ENCODE peak calls at places on chromosome 16, in four cellular contexts. One of them, this sample, is unnamed.

GRCh38 chr16:31148281-31148728 is 1.6 kb downstream of the PRSS36 start:
- DNase-seq in mesenchymal stem cell: no peak
- DNase-seq in IMR-90: no peak
- DNase-seq in trophoblast cell: no peak
- DNase-seq in this sample: peak; percentile 74

GRCh38 chr16:54817432-54817831 is 113.2 kb upstream of the IRX5 start:
- DNase-seq in IMR-90: no peak
- DNase-seq in mesenchymal stem cell: no peak
- DNase-seq in trophoblast cell: no peak
- DNase-seq in this sample: peak; percentile 30

GRCh38 chr16:29645699-29646187 is 17.3 kb upstream of the SPN start:
- DNase-seq in trophoblast cell: no peak
- DNase-seq in IMR-90: no peak
- DNase-seq in mesenchymal stem cell: no peak
- DNase-seq in this sample: no peak

GRCh38 chr16:57245472-57246113 is 534 bp downstream of the ARL2BP start:
- DNase-seq in IMR-90: no peak
- DNase-seq in trophoblast cell: peak; percentile 40
- DNase-seq in mesenchymal stem cell: peak; percentile 24
- DNase-seq in this sample: no peak

GRCh38 chr16:67531247-67531646 is 2.6 kb downstream of the RIPOR1 start:
- DNase-seq in IMR-90: no peak
- DNase-seq in trophoblast cell: no peak
- DNase-seq in mesenchymal stem cell: no peak
- DNase-seq in this sample: no peak

GRCh38 chr16:29820730-29821662 is 734 bp downstream of the MVP start:
- DNase-seq in trophoblast cell: peak; percentile 29
- DNase-seq in mesenchymal stem cell: peak; percentile 23
- DNase-seq in IMR-90: no peak
- DNase-seq in this sample: no peak

GRCh38 chr16:35311475-35311874 is 1852.1 kb downstream of the TP53TG3F start:
- DNase-seq in mesenchymal stem cell: no peak
- DNase-seq in trophoblast cell: no peak
- DNase-seq in IMR-90: no peak
- DNase-seq in this sample: no peak

GRCh38 chr16:56614549-56614991 is 6.2 kb downstream of the MT2A start:
- DNase-seq in IMR-90: peak; percentile 86
- DNase-seq in mesenchymal stem cell: peak; percentile 29
- DNase-seq in trophoblast cell: no peak
- DNase-seq in this sample: no peak

GRCh38 chr16:75733305-75734141 is 7.2 kb upstream of the CPHXL start:
- DNase-seq in trophoblast cell: no peak
- DNase-seq in IMR-90: peak; percentile 85
- DNase-seq in mesenchymal stem cell: peak; percentile 74
- DNase-seq in this sample: no peak

GRCh38 chr16:69344171-69344570 is 4.6 kb downstream of the NIP7 start:
- DNase-seq in mesenchymal stem cell: no peak
- DNase-seq in IMR-90: no peak
- DNase-seq in trophoblast cell: no peak
- DNase-seq in this sample: no peak

GRCh38 chr16:89174877-89175276 is 3.3 kb downstream of the CDH15 start:
- DNase-seq in mesenchymal stem cell: no peak
- DNase-seq in trophoblast cell: no peak
- DNase-seq in IMR-90: no peak
- DNase-seq in this sample: no peak
- H3K14ac ChIP-seq in mesenchymal stem cell: no peak overlapping the region
- H3K14ac ChIP-seq in trophoblast cell: no peak overlapping the region
- H3K14ac ChIP-seq in IMR-90: no peak overlapping the region
- H3K14ac ChIP-seq in this sample: no peak overlapping the region

DNA sequence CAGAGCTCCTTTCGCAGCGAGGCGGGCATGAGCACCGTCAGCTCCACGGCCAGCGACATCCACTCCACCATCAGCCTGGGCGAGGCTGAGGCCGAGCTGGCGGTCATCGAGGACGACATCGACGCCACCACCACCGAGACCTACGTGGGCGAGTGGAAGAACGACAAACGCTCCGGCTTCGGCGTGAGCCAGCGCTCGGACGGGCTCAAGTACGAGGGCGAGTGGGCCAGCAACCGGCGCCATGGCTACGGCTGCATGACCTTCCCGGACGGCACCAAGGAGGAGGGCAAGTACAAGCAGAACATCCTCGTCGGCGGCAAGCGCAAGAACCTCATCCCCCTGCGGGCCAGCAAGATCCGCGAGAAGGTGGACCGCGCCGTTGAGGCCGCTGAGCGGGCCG is 42.3 kb downstream of the JPH3 start:
- DNase-seq in trophoblast cell: no peak
- DNase-seq in IMR-90: no peak
- DNase-seq in mesenchymal stem cell: no peak
- DNase-seq in this sample: no peak
- H3K14ac ChIP-seq in trophoblast cell: no peak overlapping the region
- H3K14ac ChIP-seq in IMR-90: no peak overlapping the region
- H3K14ac ChIP-seq in mesenchymal stem cell: no peak overlapping the region
- H3K14ac ChIP-seq in this sample: no peak overlapping the region

GRCh38 chr16:85491798-85492616 is 121.1 kb upstream of the GSE1 start:
- DNase-seq in trophoblast cell: peak; percentile 89
- DNase-seq in IMR-90: no peak
- DNase-seq in mesenchymal stem cell: no peak
- DNase-seq in this sample: no peak
- H3K14ac ChIP-seq in trophoblast cell: peak overlapping the region; percentile 59
- H3K14ac ChIP-seq in IMR-90: peak overlapping the region; percentile 6
- H3K14ac ChIP-seq in mesenchymal stem cell: no peak overlapping the region
- H3K14ac ChIP-seq in this sample: no peak overlapping the region

GRCh38 chr16:2469399-2470233 is 1.5 kb upstream of the NTN3 start:
- DNase-seq in mesenchymal stem cell: no peak
- DNase-seq in IMR-90: no peak
- DNase-seq in trophoblast cell: no peak
- DNase-seq in this sample: no peak
- H3K14ac ChIP-seq in mesenchymal stem cell: no peak overlapping the region
- H3K14ac ChIP-seq in IMR-90: no peak overlapping the region
- H3K14ac ChIP-seq in trophoblast cell: no peak overlapping the region
- H3K14ac ChIP-seq in this sample: no peak overlapping the region